ENCODE peak calls at places on chromosomes 4 and X, in seven cellular contexts. V is central memory CD8-positive, alpha-beta T cell; B is body of pancreas; D is T-cell; P is activated T-cell treated with anti-CD3 and anti-CD28 coated beads, Interleukin-2, amount 50 U/mL, for 72 hours; E is left ventricle myocardium superior; Y is Right ventricle myocardium inferior. F is an unnamed sample.

GRCh38 chr4:23305026-23305425 is 584.8 kb downstream of the PPARGC1A start:
- ATAC-seq in V (no peak), E (no peak), D (no peak), Y (no peak), P (no peak), B (no peak), F (no peak)

GRCh38 chrX:30283456-30284200 is 25.6 kb downstream of the NR0B1 start:
- ATAC-seq in D (no peak), B (peak; percentile 47), Y (no peak), V (no peak), E (no peak), P (peak; percentile 53), F (peak; percentile 26)

GRCh38 chr4:184104419-184105101 is 113.1 kb downstream of the ENPP6 start:
- ATAC-seq in B (peak; percentile 90), D (no peak), V (no peak), E (peak; percentile 74), P (no peak), Y (peak; percentile 74), F (no peak)

GRCh38 chrX:101208152-101208905 is 11.3 kb upstream of the DRP2 start:
- ATAC-seq in Y (no peak), P (peak; percentile 57), D (peak; percentile 47), V (peak; percentile 36), E (no peak), B (no peak), F (no peak)

GRCh38 chrX:7170903-7171302 is 22.9 kb upstream of the PUDP start:
- ATAC-seq in E (no peak), V (no peak), Y (no peak), P (peak; percentile 44), D (no peak), B (no peak), F (peak; percentile 60)

GRCh38 chrX:37879692-37880091 is 32.3 kb upstream of the DYNLT3 start:
- ATAC-seq in B (no peak), D (no peak), E (no peak), Y (no peak), V (no peak), P (no peak), F (no peak)

GRCh38 chr4:158993895-158994294 is 109.0 kb upstream of the RAPGEF2 start:
- ATAC-seq in V (no peak), P (no peak), B (no peak), D (no peak), E (no peak), Y (no peak), F (no peak)

GRCh38 chrX:39645059-39645895 is 452.5 kb downstream of the BCOR start:
- ATAC-seq in D (no peak), Y (peak; percentile 73), V (no peak), E (peak; percentile 90), P (no peak), B (no peak), F (no peak)

GRCh38 chr4:10524196-10524833 is 67.1 kb upstream of the ZNF518B start:
- ATAC-seq in B (no peak), Y (no peak), P (no peak), V (no peak), E (no peak), D (no peak), F (peak; percentile 83)

GRCh38 chrX:120251471-120252011 is 929 bp downstream of the ZBTB33 start:
- ATAC-seq in B (no peak), P (no peak), V (no peak), E (peak; percentile 58), D (no peak), Y (peak; percentile 52), F (peak; percentile 29)

GRCh38 chrX:68363984-68364383 is 69.3 kb downstream of the OPHN1 start:
- ATAC-seq in D (no peak), P (no peak), Y (no peak), B (no peak), E (no peak), V (no peak), F (no peak)

GRCh38 chr4:63580796-63581475 is 828.3 kb downstream of the TECRL start:
- ATAC-seq in E (no peak), P (no peak), B (no peak), D (no peak), V (no peak), Y (no peak), F (no peak)

GRCh38 chrX:31508338-31508737 is 436.5 kb upstream of the FTHL17 start:
- ATAC-seq in B (peak; percentile 95), E (peak; percentile 59), P (no peak), Y (peak; percentile 44), D (no peak), V (no peak), F (no peak)

GRCh38 chrX:53272808-53273337 is 8.5 kb downstream of the IQSEC2 start:
- ATAC-seq in V (no peak), D (no peak), E (no peak), P (no peak), B (no peak), Y (no peak), F (no peak)

GRCh38 chr4:168569066-168569908 is 72.4 kb downstream of the PALLD start:
- ATAC-seq in Y (peak; percentile 94), P (peak; percentile 96), B (peak; percentile 98), V (no peak), E (peak; percentile 94), D (no peak), F (peak; percentile 73)

GRCh38 chrX:65643786-65644111 is 23.7 kb upstream of the MSN start:
- ATAC-seq in B (peak; percentile 41), E (no peak), D (no peak), P (no peak), V (no peak), Y (no peak), F (peak; percentile 56)

GRCh38 chr4:73252001-73252400 is 6.6 kb downstream of the ANKRD17 start:
- ATAC-seq in Y (no peak), E (no peak), P (peak; percentile 58), D (no peak), B (no peak), V (no peak), F (peak; percentile 35)